ENCODE peak calls at places on chromosome 15, in eight cellular contexts. One of them, this sample, is unnamed.

GRCh38 chr15:86247249-86247955 is 167.7 kb downstream of the AGBL1 start:
- DNase-seq in hippocampal formation: no peak
- DNase-seq in COR-L47: no peak
- DNase-seq in mucosa of gallbladder: no peak
- DNase-seq in stimulated activated CD8-positive, alpha-beta memory T cell treated with anti-CD3 and anti-CD28 coated beads, Interleukin-15, amount 100 ng/mL, for 1 hour: no peak
- DNase-seq in nephron progenitor cell: no peak
- DNase-seq in AG04450: no peak
- DNase-seq in neural progenitor cell: no peak
- DNase-seq in this sample: no peak

GRCh38 chr15:70171224-70171886 is 73.6 kb upstream of the TLE3 start:
- DNase-seq in hippocampal formation: no peak
- DNase-seq in COR-L47: no peak
- DNase-seq in mucosa of gallbladder: no peak
- DNase-seq in stimulated activated CD8-positive, alpha-beta memory T cell treated with anti-CD3 and anti-CD28 coated beads, Interleukin-15, amount 100 ng/mL, for 1 hour: no peak
- DNase-seq in nephron progenitor cell: no peak
- DNase-seq in AG04450: no peak
- DNase-seq in neural progenitor cell: no peak
- DNase-seq in this sample: no peak

GRCh38 chr15:88920186-88920891 is 7.2 kb upstream of the MFGE8 start:
- DNase-seq in hippocampal formation: no peak
- DNase-seq in COR-L47: no peak
- DNase-seq in mucosa of gallbladder: no peak
- DNase-seq in stimulated activated CD8-positive, alpha-beta memory T cell treated with anti-CD3 and anti-CD28 coated beads, Interleukin-15, amount 100 ng/mL, for 1 hour: no peak
- DNase-seq in nephron progenitor cell: no peak
- DNase-seq in AG04450: no peak
- DNase-seq in neural progenitor cell: no peak
- DNase-seq in this sample: no peak

GRCh38 chr15:90184786-90185704 is 16.1 kb upstream of the SEMA4B start:
- DNase-seq in hippocampal formation: peak
- DNase-seq in COR-L47: peak
- DNase-seq in mucosa of gallbladder: peak
- DNase-seq in stimulated activated CD8-positive, alpha-beta memory T cell treated with anti-CD3 and anti-CD28 coated beads, Interleukin-15, amount 100 ng/mL, for 1 hour: no peak
- DNase-seq in nephron progenitor cell: peak
- DNase-seq in AG04450: no peak
- DNase-seq in neural progenitor cell: peak
- DNase-seq in this sample: peak

GRCh38 chr15:65175511-65175910 is 9.6 kb downstream of the CLPX start:
- DNase-seq in hippocampal formation: no peak
- DNase-seq in COR-L47: no peak
- DNase-seq in mucosa of gallbladder: no peak
- DNase-seq in stimulated activated CD8-positive, alpha-beta memory T cell treated with anti-CD3 and anti-CD28 coated beads, Interleukin-15, amount 100 ng/mL, for 1 hour: no peak
- DNase-seq in nephron progenitor cell: no peak
- DNase-seq in AG04450: no peak
- DNase-seq in neural progenitor cell: no peak
- DNase-seq in this sample: no peak

GRCh38 chr15:89397653-89398023 is 63.0 kb upstream of the POLG start:
- DNase-seq in hippocampal formation: no peak
- DNase-seq in COR-L47: no peak
- DNase-seq in mucosa of gallbladder: no peak
- DNase-seq in stimulated activated CD8-positive, alpha-beta memory T cell treated with anti-CD3 and anti-CD28 coated beads, Interleukin-15, amount 100 ng/mL, for 1 hour: no peak
- DNase-seq in nephron progenitor cell: no peak
- DNase-seq in AG04450: no peak
- DNase-seq in neural progenitor cell: no peak
- DNase-seq in this sample: no peak

GRCh38 chr15:73366766-73367623 is 1.8 kb downstream of the HCN4 start:
- DNase-seq in hippocampal formation: no peak
- DNase-seq in COR-L47: no peak
- DNase-seq in mucosa of gallbladder: no peak
- DNase-seq in stimulated activated CD8-positive, alpha-beta memory T cell treated with anti-CD3 and anti-CD28 coated beads, Interleukin-15, amount 100 ng/mL, for 1 hour: no peak
- DNase-seq in nephron progenitor cell: no peak
- DNase-seq in AG04450: no peak
- DNase-seq in neural progenitor cell: peak
- DNase-seq in this sample: no peak

GRCh38 chr15:62779041-62779810 is 263.3 kb upstream of the TPM1 start:
- DNase-seq in hippocampal formation: no peak
- DNase-seq in COR-L47: no peak
- DNase-seq in mucosa of gallbladder: peak
- DNase-seq in stimulated activated CD8-positive, alpha-beta memory T cell treated with anti-CD3 and anti-CD28 coated beads, Interleukin-15, amount 100 ng/mL, for 1 hour: no peak
- DNase-seq in nephron progenitor cell: no peak
- DNase-seq in AG04450: no peak
- DNase-seq in neural progenitor cell: no peak
- DNase-seq in this sample: no peak

GRCh38 chr15:80619677-80620076 is 75.4 kb upstream of the ABHD17C start:
- DNase-seq in hippocampal formation: no peak
- DNase-seq in COR-L47: peak
- DNase-seq in mucosa of gallbladder: no peak
- DNase-seq in stimulated activated CD8-positive, alpha-beta memory T cell treated with anti-CD3 and anti-CD28 coated beads, Interleukin-15, amount 100 ng/mL, for 1 hour: no peak
- DNase-seq in nephron progenitor cell: no peak
- DNase-seq in AG04450: no peak
- DNase-seq in neural progenitor cell: peak
- DNase-seq in this sample: no peak

GRCh38 chr15:41001524-41001923 is 48.3 kb downstream of the CHAC1 start:
- DNase-seq in hippocampal formation: no peak
- DNase-seq in COR-L47: no peak
- DNase-seq in mucosa of gallbladder: no peak
- DNase-seq in stimulated activated CD8-positive, alpha-beta memory T cell treated with anti-CD3 and anti-CD28 coated beads, Interleukin-15, amount 100 ng/mL, for 1 hour: no peak
- DNase-seq in nephron progenitor cell: peak
- DNase-seq in AG04450: no peak
- DNase-seq in neural progenitor cell: no peak
- DNase-seq in this sample: no peak

GRCh38 chr15:70355275-70355795 is 257.6 kb upstream of the TLE3 start:
- DNase-seq in hippocampal formation: no peak
- DNase-seq in COR-L47: no peak
- DNase-seq in mucosa of gallbladder: no peak
- DNase-seq in stimulated activated CD8-positive, alpha-beta memory T cell treated with anti-CD3 and anti-CD28 coated beads, Interleukin-15, amount 100 ng/mL, for 1 hour: no peak
- DNase-seq in nephron progenitor cell: no peak
- DNase-seq in AG04450: no peak
- DNase-seq in neural progenitor cell: no peak
- DNase-seq in this sample: no peak

GRCh38 chr15:65363766-65364165 is 14.0 kb downstream of the IGDCC3 start:
- DNase-seq in hippocampal formation: no peak
- DNase-seq in COR-L47: no peak
- DNase-seq in mucosa of gallbladder: no peak
- DNase-seq in stimulated activated CD8-positive, alpha-beta memory T cell treated with anti-CD3 and anti-CD28 coated beads, Interleukin-15, amount 100 ng/mL, for 1 hour: no peak
- DNase-seq in nephron progenitor cell: no peak
- DNase-seq in AG04450: no peak
- DNase-seq in neural progenitor cell: no peak
- DNase-seq in this sample: no peak

GRCh38 chr15:80849308-80849707 is 70.1 kb downstream of the CEMIP start:
- DNase-seq in hippocampal formation: no peak
- DNase-seq in COR-L47: no peak
- DNase-seq in mucosa of gallbladder: peak
- DNase-seq in stimulated activated CD8-positive, alpha-beta memory T cell treated with anti-CD3 and anti-CD28 coated beads, Interleukin-15, amount 100 ng/mL, for 1 hour: no peak
- DNase-seq in nephron progenitor cell: no peak
- DNase-seq in AG04450: peak
- DNase-seq in neural progenitor cell: no peak
- DNase-seq in this sample: no peak

GRCh38 chr15:75620776-75621536 is 4.6 kb downstream of the SNUPN start:
- DNase-seq in hippocampal formation: no peak
- DNase-seq in COR-L47: no peak
- DNase-seq in mucosa of gallbladder: peak
- DNase-seq in stimulated activated CD8-positive, alpha-beta memory T cell treated with anti-CD3 and anti-CD28 coated beads, Interleukin-15, amount 100 ng/mL, for 1 hour: no peak
- DNase-seq in nephron progenitor cell: no peak
- DNase-seq in AG04450: peak
- DNase-seq in neural progenitor cell: no peak
- DNase-seq in this sample: no peak

GRCh38 chr15:65460948-65461347 is 38.2 kb upstream of the IGDCC4 start:
- DNase-seq in hippocampal formation: no peak
- DNase-seq in COR-L47: no peak
- DNase-seq in mucosa of gallbladder: no peak
- DNase-seq in stimulated activated CD8-positive, alpha-beta memory T cell treated with anti-CD3 and anti-CD28 coated beads, Interleukin-15, amount 100 ng/mL, for 1 hour: no peak
- DNase-seq in nephron progenitor cell: no peak
- DNase-seq in AG04450: no peak
- DNase-seq in neural progenitor cell: no peak
- DNase-seq in this sample: no peak

GRCh38 chr15:62301993-62302665 is 137.0 kb upstream of the C2CD4B start:
- DNase-seq in hippocampal formation: no peak
- DNase-seq in COR-L47: no peak
- DNase-seq in mucosa of gallbladder: no peak
- DNase-seq in stimulated activated CD8-positive, alpha-beta memory T cell treated with anti-CD3 and anti-CD28 coated beads, Interleukin-15, amount 100 ng/mL, for 1 hour: no peak
- DNase-seq in nephron progenitor cell: no peak
- DNase-seq in AG04450: no peak
- DNase-seq in neural progenitor cell: no peak
- DNase-seq in this sample: no peak

GRCh38 chr15:68311464-68311835 is 33.9 kb downstream of the FEM1B start:
- DNase-seq in hippocampal formation: no peak
- DNase-seq in COR-L47: no peak
- DNase-seq in mucosa of gallbladder: no peak
- DNase-seq in stimulated activated CD8-positive, alpha-beta memory T cell treated with anti-CD3 and anti-CD28 coated beads, Interleukin-15, amount 100 ng/mL, for 1 hour: no peak
- DNase-seq in nephron progenitor cell: no peak
- DNase-seq in AG04450: no peak
- DNase-seq in neural progenitor cell: no peak
- DNase-seq in this sample: no peak

GRCh38 chr15:74537736-74538135 is 3.3 kb upstream of the ARID3B start:
- DNase-seq in hippocampal formation: no peak
- DNase-seq in COR-L47: no peak
- DNase-seq in mucosa of gallbladder: no peak
- DNase-seq in stimulated activated CD8-positive, alpha-beta memory T cell treated with anti-CD3 and anti-CD28 coated beads, Interleukin-15, amount 100 ng/mL, for 1 hour: no peak
- DNase-seq in nephron progenitor cell: no peak
- DNase-seq in AG04450: no peak
- DNase-seq in neural progenitor cell: no peak
- DNase-seq in this sample: no peak

GRCh38 chr15:65893060-65893459 is 23.8 kb downstream of the RAB11A start:
- DNase-seq in hippocampal formation: no peak
- DNase-seq in COR-L47: no peak
- DNase-seq in mucosa of gallbladder: no peak
- DNase-seq in stimulated activated CD8-positive, alpha-beta memory T cell treated with anti-CD3 and anti-CD28 coated beads, Interleukin-15, amount 100 ng/mL, for 1 hour: no peak
- DNase-seq in nephron progenitor cell: no peak
- DNase-seq in AG04450: no peak
- DNase-seq in neural progenitor cell: no peak
- DNase-seq in this sample: no peak

GRCh38 chr15:57406040-57406772 is 29.9 kb downstream of the CGNL1 start:
- DNase-seq in hippocampal formation: no peak
- DNase-seq in COR-L47: no peak
- DNase-seq in mucosa of gallbladder: no peak
- DNase-seq in stimulated activated CD8-positive, alpha-beta memory T cell treated with anti-CD3 and anti-CD28 coated beads, Interleukin-15, amount 100 ng/mL, for 1 hour: no peak
- DNase-seq in nephron progenitor cell: no peak
- DNase-seq in AG04450: no peak
- DNase-seq in neural progenitor cell: no peak
- DNase-seq in this sample: no peak

GRCh38 chr15:31494786-31495185 is 168.2 kb downstream of the KLF13 start:
- DNase-seq in hippocampal formation: no peak
- DNase-seq in COR-L47: no peak
- DNase-seq in mucosa of gallbladder: peak
- DNase-seq in stimulated activated CD8-positive, alpha-beta memory T cell treated with anti-CD3 and anti-CD28 coated beads, Interleukin-15, amount 100 ng/mL, for 1 hour: no peak
- DNase-seq in nephron progenitor cell: no peak
- DNase-seq in AG04450: no peak
- DNase-seq in neural progenitor cell: no peak
- DNase-seq in this sample: no peak

GRCh38 chr15:72835289-72835890 is 51.8 kb upstream of the ADPGK start:
- DNase-seq in hippocampal formation: no peak
- DNase-seq in COR-L47: no peak
- DNase-seq in mucosa of gallbladder: peak
- DNase-seq in stimulated activated CD8-positive, alpha-beta memory T cell treated with anti-CD3 and anti-CD28 coated beads, Interleukin-15, amount 100 ng/mL, for 1 hour: no peak
- DNase-seq in nephron progenitor cell: no peak
- DNase-seq in AG04450: no peak
- DNase-seq in neural progenitor cell: peak
- DNase-seq in this sample: no peak

GRCh38 chr15:28921925-28922711 is 36.3 kb downstream of the APBA2 start:
- DNase-seq in hippocampal formation: no peak
- DNase-seq in COR-L47: no peak
- DNase-seq in mucosa of gallbladder: no peak
- DNase-seq in stimulated activated CD8-positive, alpha-beta memory T cell treated with anti-CD3 and anti-CD28 coated beads, Interleukin-15, amount 100 ng/mL, for 1 hour: no peak
- DNase-seq in nephron progenitor cell: no peak
- DNase-seq in AG04450: no peak
- DNase-seq in neural progenitor cell: peak
- DNase-seq in this sample: no peak

GRCh38 chr15:41881925-41882688 is 11.7 kb downstream of the SPTBN5 start:
- DNase-seq in hippocampal formation: no peak
- DNase-seq in COR-L47: no peak
- DNase-seq in mucosa of gallbladder: no peak
- DNase-seq in stimulated activated CD8-positive, alpha-beta memory T cell treated with anti-CD3 and anti-CD28 coated beads, Interleukin-15, amount 100 ng/mL, for 1 hour: no peak
- DNase-seq in nephron progenitor cell: peak
- DNase-seq in AG04450: no peak
- DNase-seq in neural progenitor cell: peak
- DNase-seq in this sample: no peak

GRCh38 chr15:67380921-67381320 is 126.3 kb downstream of the IQCH start:
- DNase-seq in hippocampal formation: no peak
- DNase-seq in COR-L47: no peak
- DNase-seq in mucosa of gallbladder: no peak
- DNase-seq in stimulated activated CD8-positive, alpha-beta memory T cell treated with anti-CD3 and anti-CD28 coated beads, Interleukin-15, amount 100 ng/mL, for 1 hour: no peak
- DNase-seq in nephron progenitor cell: no peak
- DNase-seq in AG04450: no peak
- DNase-seq in neural progenitor cell: no peak
- DNase-seq in this sample: no peak

GRCh38 chr15:86540840-86541467 is 461.3 kb downstream of the AGBL1 start:
- DNase-seq in hippocampal formation: no peak
- DNase-seq in COR-L47: no peak
- DNase-seq in mucosa of gallbladder: no peak
- DNase-seq in stimulated activated CD8-positive, alpha-beta memory T cell treated with anti-CD3 and anti-CD28 coated beads, Interleukin-15, amount 100 ng/mL, for 1 hour: no peak
- DNase-seq in nephron progenitor cell: no peak
- DNase-seq in AG04450: no peak
- DNase-seq in neural progenitor cell: no peak
- DNase-seq in this sample: no peak

GRCh38 chr15:88702983-88703382 is 64.2 kb downstream of the ISG20 start:
- DNase-seq in hippocampal formation: no peak
- DNase-seq in COR-L47: no peak
- DNase-seq in mucosa of gallbladder: no peak
- DNase-seq in stimulated activated CD8-positive, alpha-beta memory T cell treated with anti-CD3 and anti-CD28 coated beads, Interleukin-15, amount 100 ng/mL, for 1 hour: no peak
- DNase-seq in nephron progenitor cell: no peak
- DNase-seq in AG04450: no peak
- DNase-seq in neural progenitor cell: no peak
- DNase-seq in this sample: no peak